ENCODE peak calls at places on chromosomes 12 and 14, in four cellular contexts. N, K, X and F are unnamed samples.

GRCh38 chr12:112473056-112473455 is 54.3 kb downstream of the PTPN11 start:
- DNase-seq in N (no peak), K (no peak), X (peak), F (no peak)

GRCh38 chr14:67963960-67964359 is 144.4 kb downstream of the RAD51B start:
- DNase-seq in N (no peak), K (no peak), X (no peak), F (no peak)

GRCh38 chr14:88986146-88986841 is 161.8 kb downstream of the TTC8 start:
- DNase-seq in N (peak), K (peak), X (peak), F (no peak)

GRCh38 chr12:481422-481821 is 21.7 kb downstream of the B4GALNT3 start:
- DNase-seq in N (no peak), K (peak), X (no peak), F (peak)

GRCh38 chr12:80353254-80353653 is 90.8 kb upstream of the PTPRQ start:
- DNase-seq in N (no peak), K (peak), X (peak), F (no peak)

GRCh38 chr12:26878661-26879119 is 45.7 kb upstream of the ITPR2 start:
- DNase-seq in N (no peak), K (no peak), X (no peak), F (peak)

GRCh38 chr12:75893758-75894157 is 137.8 kb downstream of the PHLDA1 start:
- DNase-seq in N (no peak), K (no peak), X (peak), F (no peak)

GRCh38 chr14:61535470-61535869 is 159.8 kb upstream of the HIF1A start:
- DNase-seq in N (no peak), K (no peak), X (no peak), F (no peak)

GRCh38 chr12:46380881-46381280 is 8.3 kb upstream of the SLC38A2 start:
- DNase-seq in N (no peak), K (no peak), X (no peak), F (no peak)

GRCh38 chr12:116060765-116061164 is 216.7 kb downstream of the MED13L start:
- DNase-seq in N (no peak), K (peak), X (no peak), F (no peak)

GRCh38 chr14:100528962-100529560 is 58.2 kb downstream of the BEGAIN start:
- DNase-seq in N (no peak), K (no peak), X (no peak), F (no peak)

GRCh38 chr14:23358553-23359166 is 6.0 kb upstream of the SLC22A17 start:
- DNase-seq in N (no peak), K (no peak), X (no peak), F (no peak)

GRCh38 chr12:22640851-22641250 is 15.9 kb downstream of the ETNK1 start:
- DNase-seq in N (no peak), K (no peak), X (no peak), F (no peak)
- H3K27ac ChIP-seq in N (no peak), K (no peak), X (no peak), F (no peak)

GRCh38 chr14:69149461-69150244 is 3.3 kb downstream of the DCAF5 start:
- DNase-seq in N (no peak), K (no peak), X (no peak), F (no peak)
- H3K27ac ChIP-seq in N (no peak), K (no peak), X (peak), F (no peak)

DNA sequence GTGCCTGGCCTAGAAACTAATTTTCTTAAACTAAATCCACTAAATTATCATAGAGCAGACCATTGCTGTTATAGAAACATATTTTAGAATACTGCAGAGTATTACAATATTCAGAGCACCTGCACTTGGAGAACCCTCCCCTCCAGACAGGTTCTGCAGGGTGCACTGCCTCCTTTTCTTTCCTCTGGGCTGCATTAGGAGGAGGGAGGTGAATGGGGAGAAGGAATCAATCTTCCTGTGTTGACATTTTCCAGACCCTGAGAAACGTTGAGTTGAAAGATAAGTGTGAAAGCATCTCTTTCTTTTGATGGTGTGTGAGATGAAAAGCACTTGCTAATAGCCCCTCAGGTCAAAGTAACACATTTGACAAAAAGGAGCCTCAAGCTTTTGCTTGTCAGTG is 7.3 kb downstream of the SYNE2 start:
- DNase-seq in N (no peak), K (no peak), X (no peak), F (no peak)
- H3K27ac ChIP-seq in N (no peak), K (no peak), X (no peak), F (no peak)

GRCh38 chr12:3034067-3034750 is 43.0 kb upstream of the TSPAN9 start:
- DNase-seq in N (peak), K (peak), X (peak), F (peak)
- H3K27ac ChIP-seq in N (no peak), K (no peak), X (no peak), F (no peak)

DNA sequence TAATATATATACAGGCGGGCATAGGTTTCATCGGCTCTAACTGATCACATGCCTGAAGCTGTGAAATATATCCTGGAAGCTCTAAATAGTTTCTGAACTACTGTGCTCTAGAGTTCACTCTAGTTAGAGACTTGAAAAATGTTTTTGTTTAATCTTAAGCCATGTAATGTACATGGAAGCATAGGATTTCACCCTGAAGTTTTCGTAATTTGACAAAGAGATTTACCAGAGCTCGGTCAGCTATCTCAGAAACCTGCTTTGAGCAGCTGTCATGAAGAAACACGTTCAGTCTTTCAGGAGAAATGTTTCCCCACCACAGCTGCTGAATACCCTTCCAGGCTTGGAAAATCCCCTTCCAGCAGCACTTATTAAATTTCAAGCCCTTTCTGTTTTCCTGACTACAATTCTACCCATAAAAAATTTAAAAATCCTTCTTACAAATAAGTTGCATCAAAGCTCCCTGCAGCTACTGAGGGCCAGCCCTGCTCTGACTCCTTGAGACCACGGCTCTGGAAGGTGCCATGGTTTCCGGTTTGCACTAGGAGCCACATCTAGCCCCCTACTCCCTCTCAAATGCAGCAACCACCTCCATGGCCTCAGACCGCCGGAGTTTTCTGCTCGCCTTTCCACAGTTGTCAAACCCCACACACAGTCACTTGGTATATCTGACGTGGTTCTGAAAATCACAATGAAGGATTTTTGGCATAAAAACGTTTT is 29.9 kb downstream of the P2RX4 start:
- DNase-seq in N (no peak), K (no peak), X (no peak), F (no peak)
- H3K27ac ChIP-seq in N (no peak), K (no peak), X (no peak), F (peak)

GRCh38 chr12:103966736-103967135 is 1.1 kb downstream of the TDG start:
- DNase-seq in N (no peak), K (no peak), X (no peak), F (no peak)
- H3K27ac ChIP-seq in N (no peak), K (peak), X (no peak), F (peak)

DNA sequence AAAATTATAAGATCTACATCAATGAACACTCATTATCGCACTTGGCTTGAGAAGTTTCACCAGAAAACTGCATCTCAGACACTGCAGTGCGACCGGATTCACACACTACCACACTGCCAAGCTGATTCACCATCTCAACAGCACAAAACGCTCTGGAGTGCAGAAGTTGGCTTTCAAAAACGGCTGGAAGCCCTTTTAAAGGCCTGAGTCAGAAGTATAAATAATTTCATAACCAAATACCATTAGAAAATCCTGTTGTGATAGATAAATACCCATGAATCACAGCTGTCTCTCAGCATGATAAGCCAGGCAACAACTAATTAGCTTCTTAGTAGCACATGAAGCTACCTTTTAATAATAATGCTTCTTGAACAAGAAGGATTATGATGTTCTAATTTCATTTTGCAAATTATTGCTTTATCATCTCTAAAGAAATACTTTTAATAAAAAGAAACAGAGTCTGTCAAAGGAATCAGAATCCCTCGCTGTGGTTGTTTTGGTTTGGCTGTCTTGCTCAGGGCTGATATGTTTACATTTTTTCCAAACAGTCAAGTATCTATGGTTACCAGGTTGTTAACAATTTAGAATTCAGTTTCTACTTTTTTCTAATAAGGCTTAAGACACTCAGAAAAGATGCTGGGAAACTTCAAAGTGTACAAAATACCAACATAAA is 51.2 kb downstream of the SLC2A13 start:
- DNase-seq in N (peak), K (peak), X (peak), F (peak)
- H3K27ac ChIP-seq in N (no peak), K (peak), X (no peak), F (peak)